ENCODE peak calls at places on chromosomes 7 and 10, in four cellular contexts. I, A, S and Z are unnamed samples.

GRCh38 chr7:26653430-26653911 is 210.9 kb downstream of the SKAP2 start:
- DNase-seq in A (no peak), S (peak), I (no peak), Z (no peak)

GRCh38 chr7:47636693-47637175 is 54.8 kb upstream of the TNS3 start:
- DNase-seq in S (no peak), A (no peak), I (no peak), Z (no peak)

GRCh38 chr7:31744294-31744874 is 57.4 kb downstream of the PPP1R17 start:
- DNase-seq in A (peak), S (peak), I (no peak), Z (peak)

GRCh38 chr7:50595538-50596102 is 30.4 kb upstream of the DDC start:
- DNase-seq in S (peak), I (no peak), A (no peak), Z (no peak)

GRCh38 chr7:100545636-100546128 is 6.7 kb downstream of the AGFG2 start:
- DNase-seq in I (no peak), S (no peak), A (peak), Z (peak)

GRCh38 chr10:133487085-133487484 is 33.3 kb downstream of the SCART1 start:
- DNase-seq in I (no peak), S (no peak), A (no peak), Z (no peak)

GRCh38 chr7:3232228-3232627 is 68.8 kb upstream of the SDK1 start:
- DNase-seq in A (peak), I (no peak), S (no peak), Z (no peak)

GRCh38 chr7:93178213-93178612 is 30.0 kb upstream of the SAMD9L start:
- DNase-seq in S (no peak), I (no peak), A (no peak), Z (no peak)

GRCh38 chr7:14389052-14389988 is 399.9 kb upstream of the ETV1 start:
- DNase-seq in I (no peak), A (no peak), S (no peak), Z (no peak)

GRCh38 chr7:106063039-106063438 is 49.1 kb downstream of the SYPL1 start:
- DNase-seq in A (no peak), S (no peak), I (no peak), Z (no peak)

GRCh38 chr10:126250527-126251310 is 137.6 kb downstream of the ADAM12 start:
- DNase-seq in A (no peak), S (no peak), I (no peak), Z (no peak)

GRCh38 chr10:30456262-30456661 is 22.3 kb downstream of the MAP3K8 start:
- DNase-seq in S (no peak), A (no peak), I (no peak), Z (no peak)

GRCh38 chr7:1986366-1987083 is 246.2 kb downstream of the MAD1L1 start:
- DNase-seq in A (no peak), S (no peak), I (no peak), Z (no peak)

GRCh38 chr7:142496545-142496991 is 238.7 kb upstream of the PRSS58 start:
- DNase-seq in A (no peak), I (no peak), S (no peak), Z (no peak)

GRCh38 chr7:86939197-86939814 is 120.1 kb downstream of the ELAPOR2 start:
- DNase-seq in A (peak), S (peak), I (no peak), Z (no peak)

GRCh38 chr7:30924624-30925023 is 13.0 kb downstream of the AQP1 start:
- DNase-seq in A (no peak), I (no peak), S (no peak), Z (no peak)

GRCh38 chr10:78375854-78376785 is 342.5 kb downstream of the RPS24 start:
- DNase-seq in S (no peak), I (no peak), A (no peak), Z (no peak)

GRCh38 chr10:9254353-9254752 is 1199.9 kb downstream of the GATA3 start:
- DNase-seq in S (no peak), I (no peak), A (no peak), Z (no peak)